ENCODE peak calls at places on chromosomes 11 and 22, in five cellular contexts. B, W, D, Q and Z are unnamed samples.

GRCh38 chr22:46861468-46861867 is 99.0 kb downstream of the TBC1D22A start:
- DNase-seq in B (no peak), W (no peak), D (no peak), Q (no peak), Z (no peak)

GRCh38 chr22:48057116-48057835 is 1294.8 kb downstream of the TBC1D22A start:
- DNase-seq in B (no peak), W (no peak), D (no peak), Q (no peak), Z (no peak)

GRCh38 chr11:126926376-126926791 is 74.2 kb downstream of the KIRREL3 start:
- DNase-seq in B (peak; percentile 74), W (no peak), D (no peak), Q (no peak), Z (no peak)

GRCh38 chr22:39718921-39719320 is 148.4 kb downstream of the CACNA1I start:
- DNase-seq in B (no peak), W (no peak), D (no peak), Q (no peak), Z (no peak)

GRCh38 chr11:78179459-78180071 is 8.9 kb downstream of the KCTD21 start:
- DNase-seq in B (no peak), W (no peak), D (no peak), Q (no peak), Z (no peak)

GRCh38 chr22:47201996-47202818 is 439.8 kb downstream of the TBC1D22A start:
- DNase-seq in B (no peak), W (no peak), D (no peak), Q (no peak), Z (no peak)

GRCh38 chr22:49481651-49482399 is 345.8 kb downstream of the BRD1 start:
- DNase-seq in B (no peak), W (no peak), D (no peak), Q (no peak), Z (no peak)

GRCh38 chr22:25987948-25988347 is 181.3 kb upstream of the SEZ6L start:
- DNase-seq in B (no peak), W (no peak), D (no peak), Q (peak; percentile 8), Z (no peak)

GRCh38 chr11:57641011-57641410 is 8.7 kb downstream of the YPEL4 start:
- DNase-seq in B (peak; percentile 64), W (peak; percentile 49), D (no peak), Q (no peak), Z (no peak)

GRCh38 chr11:121687961-121688566 is 235.3 kb upstream of the SORL1-AS1 start:
- DNase-seq in B (peak; percentile 71), W (no peak), D (no peak), Q (no peak), Z (no peak)

GRCh38 chr22:39220897-39221850 is 23.6 kb downstream of the PDGFB start:
- DNase-seq in B (no peak), W (no peak), D (no peak), Q (no peak), Z (no peak)

GRCh38 chr22:29300807-29301601 is 5.4 kb upstream of the GAS2L1 start:
- DNase-seq in B (no peak), W (no peak), D (no peak), Q (no peak), Z (no peak)

GRCh38 chr22:18968011-18968749 is 32.1 kb upstream of the PRODH start:
- DNase-seq in B (peak; percentile 64), W (no peak), D (no peak), Q (peak; percentile 30), Z (no peak)

GRCh38 chr22:23565942-23566715 is 14.0 kb downstream of the IGLL1 start:
- DNase-seq in B (peak; percentile 23), W (peak; percentile 51), D (no peak), Q (no peak), Z (no peak)

GRCh38 chr11:103798456-103798855 is 238.0 kb upstream of the DDI1 start:
- DNase-seq in B (no peak), W (no peak), D (no peak), Q (no peak), Z (no peak)

GRCh38 chr11:12629601-12630313 is 44.5 kb upstream of the TEAD1 start:
- DNase-seq in B (no peak), W (no peak), D (no peak), Q (no peak), Z (no peak)

GRCh38 chr11:34415538-34415937 is 23.2 kb upstream of the CAT start:
- DNase-seq in B (no peak), W (no peak), D (no peak), Q (no peak), Z (no peak)

GRCh38 chr22:41822289-41823057 is 10.4 kb upstream of the SREBF2 start:
- DNase-seq in B (peak; percentile 65), W (peak; percentile 49), D (no peak), Q (peak; percentile 46), Z (no peak)

GRCh38 chr11:122229611-122230386 is 113.8 kb upstream of the BLID start:
- DNase-seq in B (no peak), W (no peak), D (no peak), Q (no peak), Z (no peak)

GRCh38 chr11:57644748-57645715 is 4.7 kb downstream of the YPEL4 start:
- DNase-seq in B (peak; percentile 84), W (peak; percentile 76), D (peak; percentile 75), Q (peak; percentile 90), Z (peak; percentile 65)

GRCh38 chr11:8223513-8223899 is 40.2 kb downstream of the LMO1 start:
- DNase-seq in B (no peak), W (no peak), D (no peak), Q (peak; percentile 23), Z (no peak)

GRCh38 chr22:19885841-19886592 is 31.3 kb upstream of the GNB1L start:
- DNase-seq in B (no peak), W (no peak), D (no peak), Q (no peak), Z (no peak)

GRCh38 chr11:46247664-46248063 is 29.8 kb upstream of the CREB3L1 start:
- DNase-seq in B (peak; percentile 58), W (no peak), D (no peak), Q (peak; percentile 57), Z (no peak)